ENCODE peak calls at places on chromosomes 12 and 14, in seven cellular contexts. U is fibroblast of the aortic adventitia, N is AG10803, B is testis, P is prostate gland, V is AG04449, X is Caco-2. F is an unnamed sample.

GRCh38 chr14:36498938-36499337 is 21.1 kb downstream of the NKX2-1 start:
- DNase-seq in B (no peak), N (no peak), P (no peak), V (no peak), X (no peak), U (no peak), F (no peak)

GRCh38 chr14:37172024-37172869 is at the start of gene SLC25A21:
- DNase-seq in V (no peak), B (peak), U (peak), X (peak), N (peak), P (peak), F (peak)

GRCh38 chr12:12425616-12426015 is 68.7 kb downstream of the BORCS5 start:
- DNase-seq in V (peak), X (no peak), P (no peak), U (peak), B (no peak), N (peak), F (peak)

GRCh38 chr14:95288672-95289322 is 30.9 kb downstream of the CLMN start:
- DNase-seq in B (no peak), V (no peak), N (no peak), X (no peak), P (no peak), U (no peak), F (no peak)

GRCh38 chr14:35236806-35237205 is 55.4 kb upstream of the PSMA6 start:
- DNase-seq in U (no peak), N (no peak), V (no peak), B (no peak), X (no peak), P (no peak), F (no peak)

GRCh38 chr12:44616385-44616784 is 259.7 kb downstream of the NELL2 start:
- DNase-seq in U (no peak), P (no peak), B (no peak), X (no peak), V (no peak), N (no peak), F (no peak)

GRCh38 chr12:51631591-51631990 is 40.6 kb downstream of the SCN8A start:
- DNase-seq in V (no peak), N (peak), X (no peak), U (peak), B (no peak), P (no peak), F (peak)

GRCh38 chr12:92546826-92547348 is 155.9 kb upstream of the PLEKHG7 start:
- DNase-seq in U (no peak), P (no peak), B (no peak), X (no peak), V (no peak), N (no peak), F (no peak)

GRCh38 chr14:97276573-97276972 is 479.4 kb downstream of the VRK1 start:
- DNase-seq in V (no peak), P (no peak), U (no peak), X (no peak), B (no peak), N (no peak), F (no peak)

GRCh38 chr14:82724296-82724695 is 1190.6 kb upstream of the SEL1L start:
- DNase-seq in P (no peak), X (no peak), V (no peak), B (no peak), U (no peak), N (no peak), F (no peak)

GRCh38 chr14:91140672-91141071 is 26.8 kb downstream of the DGLUCY start:
- DNase-seq in B (peak), V (no peak), P (no peak), X (peak), U (peak), N (no peak), F (peak)
- TF ChIP-seq CTCF in B (no peak), V (peak), P (peak), X (peak), U (peak), N (peak), F (peak)

GRCh38 chr12:122889658-122890561 is 6.0 kb downstream of the VPS37B start:
- DNase-seq in U (no peak), X (no peak), P (no peak), N (no peak), B (no peak), V (no peak), F (no peak)
- H3K4me3 ChIP-seq in U (no peak), X (no peak), P (no peak), N (no peak), B (no peak), V (no peak), F (no peak)

GRCh38 chr14:32078794-32079663 is 1.9 kb downstream of the ARHGAP5 start:
- DNase-seq in P (no peak), X (peak), V (no peak), B (no peak), N (no peak), U (peak), F (peak)

GRCh38 chr14:32078030-32078793 is 1.1 kb downstream of the ARHGAP5 start:
- DNase-seq in X (peak), N (peak), P (peak), V (no peak), U (peak), B (peak), F (peak)

GRCh38 chr14:32076278-32077080 is 625 bp upstream of the ARHGAP5 start:
- DNase-seq in U (peak), P (peak), B (peak), X (peak), V (peak), N (peak), F (peak)

GRCh38 chr14:32075636-32076277 is 1.3 kb upstream of the ARHGAP5 start:
- DNase-seq in V (no peak), P (peak), U (peak), B (peak), X (no peak), N (peak), F (peak)

DNA sequence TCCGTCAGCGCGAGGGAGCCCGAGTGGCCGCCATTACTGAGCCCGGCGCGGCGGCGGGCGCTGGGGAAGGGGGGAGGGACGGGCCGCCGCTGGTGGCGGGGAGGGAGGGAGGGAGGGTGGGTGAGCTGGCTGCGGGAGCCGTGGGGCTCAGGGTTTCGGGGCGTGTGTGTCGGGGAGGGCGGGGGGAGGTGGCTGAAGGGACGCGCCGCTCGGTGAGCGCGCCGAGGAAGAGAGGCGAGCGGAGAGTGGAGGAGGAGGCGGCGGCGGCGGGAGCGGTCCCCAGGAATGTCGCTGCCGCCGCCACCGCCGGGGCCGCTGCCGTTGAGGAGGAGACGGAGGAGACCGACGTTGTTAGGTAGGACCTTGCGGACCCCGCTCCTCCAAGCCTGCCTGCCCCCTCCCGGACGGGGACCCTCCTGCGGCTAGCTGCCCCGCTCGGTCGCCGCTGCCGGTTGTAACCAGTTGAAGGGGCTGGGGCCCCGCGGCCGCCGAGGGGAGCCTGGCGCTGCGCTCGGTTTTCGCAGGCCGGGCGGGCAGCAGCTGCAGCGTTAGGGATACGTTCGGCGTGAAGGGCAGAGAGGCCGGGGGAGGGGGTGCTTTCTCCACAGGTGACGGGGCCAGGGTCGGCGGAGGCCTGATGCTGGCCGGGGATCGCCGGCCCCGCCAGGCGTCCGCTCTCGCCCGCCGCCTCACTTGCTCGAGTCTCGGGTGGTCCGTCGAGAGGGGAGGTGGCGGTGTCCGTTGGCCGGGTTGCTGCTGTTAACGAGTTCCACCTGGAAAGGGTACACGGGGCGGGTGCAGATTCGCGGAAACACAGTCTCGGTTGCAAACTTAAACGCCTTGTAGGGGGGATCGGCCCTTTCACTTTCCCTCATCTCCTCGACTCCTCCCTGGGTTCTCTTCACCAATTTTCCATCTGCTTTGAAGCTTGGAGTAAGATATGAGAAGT is at the start of gene ARHGAP5:
- DNase-seq in B (peak), X (peak), V (no peak), P (no peak), U (peak), N (no peak), F (peak)
- TF ChIP-seq CTCF in B (no peak), X (no peak), V (peak), P (peak), U (peak), N (no peak), F (no peak)

GRCh38 chr12:34393086-34393820 is 371.0 kb downstream of the ALG10 start:
- DNase-seq in V (no peak), P (no peak), B (no peak), N (no peak), U (no peak), X (no peak), F (no peak)

GRCh38 chr12:34392741-34393085 is 370.4 kb downstream of the ALG10 start:
- DNase-seq in V (no peak), N (no peak), B (no peak), U (no peak), P (no peak), X (no peak), F (no peak)

GRCh38 chr12:34390171-34390841 is 368.0 kb downstream of the ALG10 start:
- DNase-seq in X (no peak), V (no peak), B (no peak), P (no peak), U (no peak), N (no peak), F (no peak)

GRCh38 chr12:34390846-34391700 is 368.8 kb downstream of the ALG10 start:
- DNase-seq in P (no peak), V (no peak), U (no peak), B (no peak), X (no peak), N (no peak), F (no peak)

DNA sequence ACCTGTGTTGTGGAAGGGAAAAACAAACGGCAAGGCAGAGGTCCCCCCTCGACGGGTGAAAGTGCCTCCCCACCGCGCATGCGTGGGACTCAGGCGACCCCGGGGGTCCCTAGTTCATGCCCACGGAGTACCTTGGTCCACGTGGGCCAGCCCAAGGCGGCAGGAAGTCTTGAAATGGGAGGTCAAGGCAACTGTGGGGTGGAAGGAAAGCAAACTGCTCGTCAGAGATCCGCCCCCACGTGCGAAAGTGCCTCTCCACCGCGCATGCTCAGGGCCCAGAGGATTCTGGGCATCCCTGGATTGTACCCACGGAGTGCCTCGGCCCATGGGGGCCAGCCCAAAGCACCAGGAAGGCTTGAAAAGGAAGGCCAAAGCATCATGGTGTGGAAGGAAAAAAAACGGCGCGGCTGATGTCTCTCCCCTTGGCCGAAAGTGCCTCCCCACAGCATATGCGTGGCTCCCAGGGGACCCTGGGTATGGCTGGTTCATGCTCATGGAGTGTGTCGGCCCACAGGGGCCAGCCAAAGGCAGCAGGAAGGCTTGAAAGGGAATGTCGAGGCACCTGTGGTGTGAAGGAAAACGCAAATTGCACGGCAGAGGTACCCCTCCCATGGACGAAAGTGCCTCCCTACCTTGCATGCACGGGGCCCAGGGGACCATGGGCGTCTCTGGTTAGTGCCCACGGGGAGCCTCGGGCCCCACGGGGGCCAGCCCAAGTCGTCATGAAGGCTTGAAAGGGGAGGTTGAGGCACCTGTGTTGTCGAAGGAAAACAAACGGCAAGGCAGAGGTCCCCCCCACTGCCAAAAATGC is 369.7 kb downstream of the ALG10 start:
- DNase-seq in V (no peak), P (no peak), N (no peak), B (no peak), X (no peak), U (no peak), F (no peak)
- H3K4me3 ChIP-seq in V (no peak), P (no peak), N (no peak), B (no peak), X (no peak), U (no peak), F (no peak)

DNA sequence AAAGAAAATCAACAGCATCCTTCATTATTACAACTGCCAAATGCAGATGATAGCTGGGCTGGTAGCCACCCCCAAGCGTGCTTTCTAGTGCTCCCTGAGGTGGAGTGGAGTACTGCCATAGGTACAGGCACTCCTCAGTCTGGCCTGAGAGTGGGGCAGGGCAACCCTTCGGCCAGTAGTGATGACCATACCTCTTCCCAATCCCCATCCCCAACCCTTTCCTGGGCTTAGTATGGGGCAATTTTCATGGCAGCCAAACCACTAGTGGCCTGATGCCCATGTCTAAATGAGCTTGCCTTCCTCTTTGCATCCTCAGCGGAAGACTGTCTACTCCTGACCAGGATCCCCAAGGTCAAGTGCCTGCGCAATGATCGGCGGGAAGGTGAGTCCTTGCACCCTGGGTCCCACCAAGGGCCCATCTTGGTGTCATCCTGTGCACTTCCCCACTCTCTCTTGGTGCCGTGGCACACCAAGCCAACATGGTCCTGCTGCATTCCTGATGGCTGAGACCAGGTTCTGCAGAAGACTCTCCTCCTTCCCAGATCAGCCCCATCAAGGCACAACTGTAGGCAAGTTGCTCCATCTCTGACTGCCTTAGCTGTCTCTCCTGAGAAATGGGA is 65.8 kb downstream of the GALNT16 start:
- DNase-seq in N (no peak), V (no peak), U (no peak), B (no peak), X (no peak), P (no peak), F (no peak)
- TF ChIP-seq CTCF in N (no peak), V (no peak), U (peak), B (no peak), X (peak), P (no peak), F (peak)

DNA sequence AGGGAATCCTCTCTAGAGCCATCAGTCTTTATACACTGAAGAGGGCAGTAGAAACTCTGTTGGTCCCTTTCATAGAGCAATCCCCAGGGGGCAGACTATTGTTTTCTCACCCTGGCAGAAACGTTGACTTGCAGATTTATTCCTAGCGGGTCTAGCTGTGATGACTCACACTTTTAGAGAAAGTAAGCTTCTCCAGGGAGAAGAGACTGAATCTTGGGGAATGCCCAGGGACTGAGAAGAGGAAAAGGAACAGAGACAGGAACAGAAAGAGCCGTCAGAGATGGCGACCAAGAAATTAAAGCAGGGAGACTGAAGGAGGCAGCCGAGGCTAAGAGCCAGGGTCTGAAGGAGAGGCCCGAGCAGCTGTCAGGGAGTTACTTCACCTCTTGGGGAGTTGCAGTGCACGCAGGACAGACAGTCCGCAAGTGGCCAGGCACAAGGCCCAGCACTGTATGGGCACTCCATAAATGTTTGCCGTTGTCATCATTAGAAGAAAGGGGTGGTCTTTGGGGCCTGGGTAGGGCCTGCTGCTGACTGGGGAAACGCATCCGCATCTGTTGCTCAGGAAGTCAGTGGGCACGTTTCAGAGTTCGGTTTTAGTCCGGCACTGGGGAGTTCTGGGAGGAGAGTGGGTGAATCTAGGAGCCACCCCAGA is 13.0 kb downstream of the PLEKHG6 start:
- DNase-seq in X (peak), N (peak), B (peak), V (peak), U (peak), P (no peak), F (peak)
- H3K4me3 ChIP-seq in X (no peak), N (no peak), B (no peak), V (peak), U (peak), P (no peak), F (no peak)

GRCh38 chr14:85535916-85536834 is 6.2 kb downstream of the FLRT2 start:
- DNase-seq in V (no peak), P (no peak), X (no peak), U (peak), B (peak), N (peak), F (peak)
- TF ChIP-seq CTCF in V (peak), P (peak), X (peak), U (peak), B (peak), N (peak), F (peak)